ENCODE peak calls at places on chromosome 10, in four cellular contexts. One of them, this sample, is unnamed.

GRCh38 chr10:100737359-100738054 is 7.9 kb upstream of the PAX2 start:
- DNase-seq in mammary epithelial cell: no peak
- DNase-seq in lung: no peak
- DNase-seq in sigmoid colon: no peak
- DNase-seq in this sample: no peak

GRCh38 chr10:14732146-14732545 is 42.6 kb downstream of the FAM107B start:
- DNase-seq in sigmoid colon: no peak
- DNase-seq in lung: no peak
- DNase-seq in mammary epithelial cell: no peak
- DNase-seq in this sample: no peak

GRCh38 chr10:118251791-118252190 is 90.3 kb downstream of the FAM204A start:
- DNase-seq in mammary epithelial cell: peak; percentile 16
- DNase-seq in lung: no peak
- DNase-seq in sigmoid colon: no peak
- DNase-seq in this sample: no peak

GRCh38 chr10:116475866-116476265 is 48.2 kb downstream of the PNLIPRP3 start:
- DNase-seq in sigmoid colon: no peak
- DNase-seq in lung: no peak
- DNase-seq in mammary epithelial cell: no peak
- DNase-seq in this sample: no peak

GRCh38 chr10:42971251-42971599 is 105.6 kb upstream of the RET start:
- DNase-seq in lung: no peak
- DNase-seq in mammary epithelial cell: no peak
- DNase-seq in sigmoid colon: no peak
- DNase-seq in this sample: no peak

GRCh38 chr10:62681211-62681940 is 123.1 kb upstream of the ADO start:
- DNase-seq in mammary epithelial cell: no peak
- DNase-seq in lung: no peak
- DNase-seq in sigmoid colon: no peak
- DNase-seq in this sample: peak; percentile 70

GRCh38 chr10:82910301-82910700 is 1035.3 kb downstream of the NRG3 start:
- DNase-seq in mammary epithelial cell: peak; percentile 31
- DNase-seq in lung: no peak
- DNase-seq in sigmoid colon: no peak
- DNase-seq in this sample: no peak

GRCh38 chr10:84328303-84329093 is at the start of gene CCSER2:
- DNase-seq in sigmoid colon: peak; percentile 99
- DNase-seq in mammary epithelial cell: peak; percentile 87
- DNase-seq in lung: peak; percentile 98
- DNase-seq in this sample: peak; percentile 99

GRCh38 chr10:129761981-129762956 is 201.8 kb downstream of the EBF3 start:
- DNase-seq in mammary epithelial cell: no peak
- DNase-seq in sigmoid colon: no peak
- DNase-seq in lung: no peak
- DNase-seq in this sample: peak; percentile 3

GRCh38 chr10:42940487-42941157 is 136.2 kb upstream of the RET start:
- DNase-seq in lung: peak; percentile 22
- DNase-seq in sigmoid colon: peak; percentile 60
- DNase-seq in mammary epithelial cell: no peak
- DNase-seq in this sample: no peak

GRCh38 chr10:3714526-3714925 is 70.5 kb downstream of the KLF6 start:
- DNase-seq in mammary epithelial cell: peak; percentile 31
- DNase-seq in lung: no peak
- DNase-seq in sigmoid colon: no peak
- DNase-seq in this sample: no peak

GRCh38 chr10:46327685-46328084 is 40.9 kb downstream of the ANTXRL start:
- DNase-seq in sigmoid colon: no peak
- DNase-seq in mammary epithelial cell: no peak
- DNase-seq in lung: no peak
- DNase-seq in this sample: no peak

GRCh38 chr10:22605168-22605567 is 109.2 kb downstream of the PIP4K2A start:
- DNase-seq in lung: no peak
- DNase-seq in sigmoid colon: no peak
- DNase-seq in mammary epithelial cell: peak; percentile 53
- DNase-seq in this sample: no peak

GRCh38 chr10:133422223-133422820 is 2.1 kb downstream of the SPRN start:
- DNase-seq in lung: no peak
- DNase-seq in mammary epithelial cell: no peak
- DNase-seq in sigmoid colon: no peak
- DNase-seq in this sample: no peak

GRCh38 chr10:101817542-101818118 is 614 bp downstream of the OGA start:
- DNase-seq in lung: peak; percentile 93
- DNase-seq in mammary epithelial cell: peak; percentile 93
- DNase-seq in sigmoid colon: peak; percentile 97
- DNase-seq in this sample: no peak

GRCh38 chr10:49596493-49596809 is 13.7 kb upstream of the SLC18A3 start:
- DNase-seq in sigmoid colon: no peak
- DNase-seq in lung: no peak
- DNase-seq in mammary epithelial cell: no peak
- DNase-seq in this sample: no peak

GRCh38 chr10:24503627-24504320 is 219.9 kb downstream of the ARHGAP21 start:
- DNase-seq in lung: peak; percentile 46
- DNase-seq in mammary epithelial cell: peak; percentile 54
- DNase-seq in sigmoid colon: no peak
- DNase-seq in this sample: no peak

GRCh38 chr10:86325158-86325557 is 41.4 kb downstream of the GRID1 start:
- DNase-seq in lung: no peak
- DNase-seq in mammary epithelial cell: no peak
- DNase-seq in sigmoid colon: no peak
- DNase-seq in this sample: no peak
- TF ChIP-seq CTCF in lung: no peak
- TF ChIP-seq CTCF in mammary epithelial cell: no peak
- TF ChIP-seq CTCF in sigmoid colon: no peak
- TF ChIP-seq CTCF in this sample: no peak

GRCh38 chr10:81730901-81731300 is 144.1 kb upstream of the NRG3 start:
- DNase-seq in sigmoid colon: no peak
- DNase-seq in lung: no peak
- DNase-seq in mammary epithelial cell: no peak
- DNase-seq in this sample: no peak
- TF ChIP-seq CTCF in sigmoid colon: no peak
- TF ChIP-seq CTCF in lung: no peak
- TF ChIP-seq CTCF in mammary epithelial cell: no peak
- TF ChIP-seq CTCF in this sample: no peak

GRCh38 chr10:89952314-89952713 is 250.9 kb downstream of the KIF20B start:
- DNase-seq in lung: no peak
- DNase-seq in mammary epithelial cell: no peak
- DNase-seq in sigmoid colon: no peak
- DNase-seq in this sample: no peak

GRCh38 chr10:89959433-89960110 is 258.2 kb downstream of the KIF20B start:
- DNase-seq in sigmoid colon: no peak
- DNase-seq in lung: no peak
- DNase-seq in mammary epithelial cell: no peak
- DNase-seq in this sample: no peak

DNA sequence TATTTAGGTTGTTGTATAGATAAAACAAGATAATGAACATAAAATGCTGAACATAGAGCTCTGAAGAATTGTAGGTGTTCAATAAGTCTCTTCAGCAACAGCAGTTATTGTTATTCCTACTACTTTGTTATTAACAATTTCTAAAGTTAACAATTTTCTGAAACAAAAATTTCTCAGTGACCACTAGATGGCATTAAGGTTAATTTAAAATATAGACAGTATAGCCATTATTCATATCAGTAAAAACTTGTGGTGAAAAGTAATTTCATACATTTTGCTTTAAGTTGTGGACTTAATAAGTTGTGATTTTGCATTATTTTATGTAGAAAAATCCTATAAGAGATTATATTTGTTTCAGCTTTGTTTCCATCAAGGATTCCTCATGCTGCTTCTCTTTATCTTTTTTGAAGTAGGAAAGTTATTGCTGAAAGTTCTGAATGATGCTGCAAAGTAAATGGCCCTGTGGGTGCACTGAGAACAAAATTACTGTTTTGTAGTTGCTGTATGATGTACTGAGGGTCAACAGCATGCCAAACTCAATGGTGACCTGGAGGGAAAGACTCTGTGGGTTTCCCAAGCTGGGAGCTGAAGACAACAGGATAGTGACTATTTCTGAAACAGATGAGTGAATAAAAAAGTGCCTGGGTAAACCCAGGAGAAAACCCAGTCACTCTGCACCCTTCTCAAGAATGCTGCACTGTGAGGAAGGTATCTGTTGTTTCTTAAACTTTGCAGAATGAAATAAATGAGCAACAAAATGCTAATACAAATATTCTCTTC is 253.6 kb downstream of the KIF20B start:
- DNase-seq in lung: no peak
- DNase-seq in sigmoid colon: no peak
- DNase-seq in mammary epithelial cell: no peak
- DNase-seq in this sample: no peak
- TF ChIP-seq CTCF in lung: no peak
- TF ChIP-seq CTCF in sigmoid colon: no peak
- TF ChIP-seq CTCF in mammary epithelial cell: peak; percentile 39
- TF ChIP-seq CTCF in this sample: no peak

GRCh38 chr10:113080061-113080460 is 130.0 kb downstream of the TCF7L2 start:
- DNase-seq in mammary epithelial cell: no peak
- DNase-seq in sigmoid colon: no peak
- DNase-seq in lung: no peak
- DNase-seq in this sample: no peak

GRCh38 chr10:113078282-113078907 is 128.3 kb downstream of the TCF7L2 start:
- DNase-seq in lung: no peak
- DNase-seq in mammary epithelial cell: no peak
- DNase-seq in sigmoid colon: peak; percentile 7
- DNase-seq in this sample: no peak

GRCh38 chr10:113076949-113077348 is 126.9 kb downstream of the TCF7L2 start:
- DNase-seq in sigmoid colon: no peak
- DNase-seq in lung: no peak
- DNase-seq in mammary epithelial cell: no peak
- DNase-seq in this sample: no peak

GRCh38 chr10:113084031-113084430 is 134.0 kb downstream of the TCF7L2 start:
- DNase-seq in lung: no peak
- DNase-seq in sigmoid colon: no peak
- DNase-seq in mammary epithelial cell: no peak
- DNase-seq in this sample: no peak

DNA sequence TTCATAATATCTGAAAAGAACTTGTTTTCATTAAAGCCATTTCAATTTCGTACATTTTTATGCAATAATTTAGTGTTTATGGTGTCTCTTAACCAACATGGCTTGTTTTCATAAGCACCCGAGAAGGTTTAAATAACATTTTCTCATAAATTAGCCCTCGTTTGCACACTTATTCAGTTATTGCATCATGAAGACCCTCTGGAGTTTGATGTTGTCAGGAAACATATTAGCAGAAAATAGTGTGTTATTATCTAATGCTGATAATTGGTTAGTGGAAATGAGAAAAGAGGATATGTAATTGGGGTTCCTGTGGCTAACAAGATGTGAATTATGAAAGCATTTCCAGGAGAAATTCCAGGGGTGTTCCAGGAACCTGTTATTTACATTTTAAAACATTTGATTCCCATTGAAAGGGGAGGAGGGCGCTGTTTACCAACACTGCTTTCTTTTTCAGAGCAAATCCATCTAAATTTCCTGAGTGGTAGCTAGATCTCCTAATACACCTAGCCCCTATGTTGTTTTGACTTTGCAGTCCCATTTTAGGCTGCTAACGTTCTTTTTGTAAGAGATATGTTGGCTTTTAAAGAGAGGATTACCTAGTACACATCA is 130.7 kb downstream of the TCF7L2 start:
- DNase-seq in mammary epithelial cell: no peak
- DNase-seq in sigmoid colon: no peak
- DNase-seq in lung: no peak
- DNase-seq in this sample: no peak
- TF ChIP-seq CTCF in mammary epithelial cell: no peak
- TF ChIP-seq CTCF in sigmoid colon: no peak
- TF ChIP-seq CTCF in lung: no peak
- TF ChIP-seq CTCF in this sample: no peak

DNA sequence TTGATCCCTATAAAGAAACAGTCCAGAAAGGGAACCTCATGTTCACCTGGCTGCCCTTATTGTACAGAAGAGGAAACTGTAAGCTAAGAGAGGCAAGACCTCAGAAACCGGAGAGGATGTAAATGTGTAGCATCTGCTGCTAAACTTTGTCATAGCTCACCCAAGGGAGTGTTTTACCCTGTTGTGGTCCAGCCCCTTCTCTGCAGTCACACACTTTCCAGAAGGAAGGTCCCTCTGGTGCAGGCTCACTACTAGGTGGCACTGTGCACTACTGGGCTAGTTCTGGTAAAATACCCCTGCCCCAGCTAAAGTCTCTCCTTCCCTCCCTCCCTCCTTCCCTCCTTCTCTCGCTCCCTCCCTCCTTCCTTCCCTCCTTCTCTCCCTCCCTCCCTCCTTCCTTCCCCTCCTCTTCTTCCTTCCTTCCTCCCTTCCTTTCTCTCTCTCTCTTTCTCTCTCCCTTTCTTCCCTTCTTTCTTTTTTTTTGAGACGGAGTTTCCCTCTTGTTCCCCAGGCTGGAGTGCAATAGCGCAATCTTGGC is 42.5 kb upstream of the LCOR start:
- DNase-seq in sigmoid colon: no peak
- DNase-seq in mammary epithelial cell: no peak
- DNase-seq in lung: no peak
- DNase-seq in this sample: no peak
- TF ChIP-seq CTCF in sigmoid colon: no peak
- TF ChIP-seq CTCF in mammary epithelial cell: peak; percentile 66
- TF ChIP-seq CTCF in lung: no peak
- TF ChIP-seq CTCF in this sample: no peak

DNA sequence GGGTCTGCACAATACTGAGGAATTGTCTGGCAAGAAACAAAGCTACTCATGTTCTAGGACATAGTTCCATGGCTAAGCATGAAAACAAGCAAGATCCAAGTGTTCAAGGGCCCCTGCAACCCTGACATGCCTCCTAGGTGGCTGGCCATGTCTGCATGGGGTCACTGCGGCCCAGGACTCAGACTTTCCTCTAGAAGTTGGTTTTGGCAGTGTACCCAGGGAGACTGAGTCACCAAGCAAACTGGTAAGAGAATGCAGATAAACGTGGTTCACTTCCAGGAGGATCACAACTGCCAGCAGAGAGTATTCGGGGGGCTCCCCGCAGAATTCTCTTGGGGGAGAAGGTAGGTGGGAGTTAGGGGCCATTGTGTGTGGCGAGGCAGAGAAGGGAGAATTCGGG is 7.4 kb upstream of the PFKFB3 start:
- DNase-seq in lung: no peak
- DNase-seq in sigmoid colon: no peak
- DNase-seq in mammary epithelial cell: no peak
- DNase-seq in this sample: no peak
- TF ChIP-seq CTCF in lung: no peak
- TF ChIP-seq CTCF in sigmoid colon: no peak
- TF ChIP-seq CTCF in mammary epithelial cell: no peak
- TF ChIP-seq CTCF in this sample: no peak

This sample was measured in natural killer cell.